ENCODE peak calls at places on chromosome 17, in four cellular contexts. E is neural crest cell; K is HT1080; I is stimulated activated CD4-positive, alpha-beta T cell treated with anti-CD3 and anti-CD28 coated beads, Interleukin-4, amount 100 ng/mL, for 1 hour. G is an unnamed sample.

GRCh38 chr17:18139949-18140348 is 31.4 kb downstream of the MYO15A start:
- DNase-seq in E (no peak), K (no peak), I (no peak), G (no peak)

GRCh38 chr17:3036800-3037199 is 26.6 kb downstream of the OR1D5 start:
- DNase-seq in E (no peak), K (no peak), I (no peak), G (no peak)

GRCh38 chr17:71937914-71938313 is 182.9 kb upstream of the SOX9 start:
- DNase-seq in E (no peak), K (no peak), I (no peak), G (no peak)

GRCh38 chr17:39777534-39778365 is 40.0 kb downstream of the GRB7 start:
- DNase-seq in E (no peak), K (no peak), I (no peak), G (no peak)

GRCh38 chr17:52790359-52790955 is 631.9 kb upstream of the CA10 start:
- DNase-seq in E (no peak), K (peak; percentile 56), I (no peak), G (no peak)

GRCh38 chr17:2889256-2889655 is 93.0 kb downstream of the RAP1GAP2 start:
- DNase-seq in E (no peak), K (no peak), I (no peak), G (no peak)

GRCh38 chr17:82051776-82052637 is at the start of the genes GPS1 and RFNG:
- DNase-seq in E (peak; percentile 58), K (no peak), I (peak; percentile 89), G (peak; percentile 88)

GRCh38 chr17:55601874-55602364 is 90.7 kb upstream of the SMIM36 start:
- DNase-seq in E (peak; percentile 14), K (peak; percentile 37), I (no peak), G (peak; percentile 48)

GRCh38 chr17:43710101-43710500 is 48.4 kb upstream of the MEOX1 start:
- DNase-seq in E (no peak), K (no peak), I (no peak), G (no peak)

GRCh38 chr17:47239663-47240374 is 13.8 kb upstream of the ITGB3 start:
- DNase-seq in E (no peak), K (peak; percentile 100), I (no peak), G (peak; percentile 41)

GRCh38 chr17:606501-607243 is 108.0 kb downstream of the VPS53 start:
- DNase-seq in E (no peak), K (no peak), I (no peak), G (no peak)

GRCh38 chr17:19573075-19573474 is 39.4 kb downstream of the SLC47A1 start:
- DNase-seq in E (no peak), K (no peak), I (no peak), G (no peak)

GRCh38 chr17:17537311-17538099 is 41.3 kb upstream of the RASD1 start:
- DNase-seq in E (no peak), K (peak; percentile 17), I (no peak), G (no peak)

GRCh38 chr17:279776-280175 is 72.8 kb downstream of the RPH3AL start:
- DNase-seq in E (no peak), K (no peak), I (no peak), G (no peak)

GRCh38 chr17:31452101-31452500 is 60.6 kb downstream of the RAB11FIP4 start:
- DNase-seq in E (no peak), K (no peak), I (no peak), G (no peak)

GRCh38 chr17:70365098-70365583 is 195.8 kb downstream of the KCNJ2 start:
- DNase-seq in E (no peak), K (peak; percentile 79), I (no peak), G (no peak)

GRCh38 chr17:47324224-47325020 is 667 bp downstream of the EFCAB13 start:
- DNase-seq in E (no peak), K (no peak), I (peak; percentile 48), G (peak; percentile 64)

GRCh38 chr17:82536220-82537201 is 17.0 kb downstream of the FOXK2 start:
- DNase-seq in E (peak; percentile 14), K (peak; percentile 78), I (no peak), G (peak; percentile 55)

GRCh38 chr17:73362697-73363096 is 50.9 kb upstream of the CDC42EP4 start:
- DNase-seq in E (no peak), K (no peak), I (no peak), G (no peak)

GRCh38 chr17:77959926-77960521 is 1.5 kb downstream of the TNRC6C start:
- DNase-seq in E (no peak), K (no peak), I (peak; percentile 13), G (peak; percentile 5)

G was measured in mucosa of descending colon.